ENCODE peak calls at places on chromosomes 11 and 22, in five cellular contexts. U is lower lobe of right lung, T is heart left ventricle, J is pancreas, I is left lung. S is an unnamed sample.

GRCh38 chr11:93606314-93606713 is 55.2 kb upstream of the CEP295 start:
- ATAC-seq in U (no peak), T (no peak), J (no peak), I (no peak), S (no peak)

GRCh38 chr11:86453290-86454030 is 78.8 kb downstream of the CCDC81 start:
- ATAC-seq in U (no peak), T (no peak), J (no peak), I (no peak), S (no peak)

GRCh38 chr11:109865558-109866186 is 227.5 kb upstream of the ZC3H12C start:
- ATAC-seq in U (no peak), T (peak), J (peak), I (peak), S (no peak)

GRCh38 chr22:24067587-24068376 is 56.7 kb downstream of the CABIN1 start:
- ATAC-seq in U (peak), T (no peak), J (peak), I (no peak), S (no peak)

GRCh38 chr11:105070221-105070789 is 25.2 kb upstream of the CARD16 start:
- ATAC-seq in U (peak), T (no peak), J (no peak), I (no peak), S (no peak)

GRCh38 chr11:19727246-19727645 is 14.6 kb downstream of the NAV2 start:
- ATAC-seq in U (no peak), T (peak), J (no peak), I (peak), S (no peak)

GRCh38 chr22:49979587-49980264 is 19.2 kb downstream of the PIM3 start:
- ATAC-seq in U (peak), T (peak), J (peak), I (peak), S (no peak)

GRCh38 chr11:119742263-119742861 is 13.4 kb upstream of the NECTIN1 start:
- ATAC-seq in U (no peak), T (no peak), J (no peak), I (peak), S (no peak)

GRCh38 chr11:73152086-73152853 is 10.2 kb upstream of the FCHSD2 start:
- ATAC-seq in U (no peak), T (no peak), J (no peak), I (no peak), S (no peak)

GRCh38 chr11:59600234-59600633 is 15.3 kb downstream of the OSBP start:
- ATAC-seq in U (no peak), T (no peak), J (no peak), I (no peak), S (no peak)

GRCh38 chr11:59602432-59602831 is 13.1 kb downstream of the OSBP start:
- ATAC-seq in U (no peak), T (no peak), J (peak), I (no peak), S (no peak)

GRCh38 chr11:59601788-59602187 is 13.8 kb downstream of the OSBP start:
- ATAC-seq in U (no peak), T (no peak), J (peak), I (no peak), S (no peak)

DNA sequence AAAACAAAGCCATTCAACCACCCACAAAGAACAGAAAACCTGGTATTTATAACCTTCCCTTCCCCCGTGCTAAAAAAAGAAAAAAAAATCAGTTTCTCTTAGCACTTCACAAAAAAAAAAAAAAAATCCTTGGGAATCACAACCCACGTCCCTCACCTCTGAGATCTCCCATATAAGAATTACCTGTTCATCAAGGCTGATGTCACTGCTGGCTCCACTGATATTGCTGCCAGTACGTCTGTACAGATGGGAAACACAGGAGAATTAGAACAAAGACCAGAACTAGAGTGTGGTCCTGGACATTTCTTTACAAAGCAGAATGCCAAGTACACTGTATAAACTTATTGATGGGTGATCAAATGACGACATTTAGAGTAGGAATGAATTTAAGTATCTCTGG is 14.9 kb downstream of the OSBP start:
- ATAC-seq in U (no peak), T (no peak), J (no peak), I (no peak), S (no peak)
- TF ChIP-seq CTCF in U (no peak), T (no peak), J (no peak), I (no peak), S (no peak)

DNA sequence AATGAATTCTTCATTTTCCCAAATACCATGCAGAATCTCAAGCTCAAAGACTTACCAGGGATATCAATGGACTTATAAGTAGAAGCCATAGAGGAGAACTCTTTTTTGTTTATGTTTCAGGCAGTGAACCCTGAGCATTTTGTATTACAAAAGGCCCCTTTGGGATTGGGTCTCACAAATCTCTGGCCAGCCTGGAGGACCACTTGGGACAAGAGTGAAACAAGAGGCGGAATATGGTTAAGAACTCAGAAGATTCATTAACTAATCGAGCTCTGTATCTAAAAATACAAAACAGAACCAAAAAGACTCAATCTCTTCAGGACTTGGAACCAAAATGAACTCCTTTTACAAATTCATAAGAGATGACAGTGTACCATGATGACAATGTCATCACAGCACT is at the start of gene OR52A5:
- ATAC-seq in U (no peak), T (no peak), J (no peak), I (no peak), S (no peak)
- H3K4me3 ChIP-seq in U (no peak), T (no peak), J (no peak), I (no peak), S (no peak)

GRCh38 chr22:46009730-46010129 is 32.8 kb upstream of the WNT7B start:
- ATAC-seq in U (no peak), T (no peak), J (no peak), I (no peak), S (no peak)

GRCh38 chr22:46011627-46012181 is 34.7 kb upstream of the WNT7B start:
- ATAC-seq in U (no peak), T (no peak), J (no peak), I (no peak), S (no peak)

GRCh38 chr22:46010177-46010867 is 33.4 kb upstream of the WNT7B start:
- ATAC-seq in U (no peak), T (no peak), J (no peak), I (no peak), S (no peak)

GRCh38 chr22:46012182-46012880 is 35.4 kb upstream of the WNT7B start:
- ATAC-seq in U (no peak), T (no peak), J (no peak), I (no peak), S (no peak)

DNA sequence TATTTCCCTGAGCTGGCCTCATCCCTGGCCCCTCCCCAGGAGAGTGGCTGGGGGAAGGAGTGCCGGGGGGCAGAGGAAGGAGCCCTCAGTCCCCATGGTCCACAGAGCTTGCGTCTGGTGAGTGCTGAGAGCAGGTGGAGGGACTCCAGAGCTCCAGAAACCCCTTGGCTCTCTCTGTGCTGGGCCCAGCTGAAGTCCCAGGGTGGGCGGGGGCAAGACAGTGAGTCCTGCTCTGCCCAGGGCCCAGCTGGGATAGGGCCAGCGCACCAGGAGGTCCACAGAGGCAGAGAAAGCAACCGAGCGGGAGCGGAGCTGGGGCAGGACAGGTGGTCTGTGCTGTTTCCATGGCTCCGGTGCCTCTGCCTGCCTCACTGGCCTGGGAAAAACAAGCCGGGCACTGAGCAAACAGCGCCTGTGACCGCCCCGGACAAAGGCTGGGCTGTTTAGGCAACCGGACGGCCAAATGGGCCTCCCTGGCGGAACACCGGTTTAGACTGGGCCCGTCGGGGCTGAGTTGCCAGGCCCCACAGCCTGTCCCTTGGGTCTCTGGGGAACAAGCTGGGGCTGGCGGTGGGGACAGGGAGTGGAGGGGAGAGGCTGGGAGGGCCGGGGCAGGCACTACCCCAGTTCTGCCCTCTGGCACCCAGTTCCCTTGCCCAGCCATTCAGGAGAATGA is 34.1 kb upstream of the WNT7B start:
- ATAC-seq in U (no peak), T (no peak), J (peak), I (no peak), S (no peak)
- H3K27ac ChIP-seq in U (no peak), T (no peak), J (peak), I (no peak), S (peak)

GRCh38 chr11:44565008-44565745 is at the start of gene CD82:
- ATAC-seq in U (peak), T (peak), J (peak), I (peak), S (peak)
- TF ChIP-seq CTCF in U (peak), T (no peak), J (no peak), I (peak), S (peak)

GRCh38 chr22:19731361-19731725 is 8.0 kb downstream of the GP1BB start:
- ATAC-seq in U (no peak), T (no peak), J (no peak), I (no peak), S (no peak)
- H3K4me3 ChIP-seq in U (no peak), T (no peak), J (no peak), I (no peak), S (no peak)

DNA sequence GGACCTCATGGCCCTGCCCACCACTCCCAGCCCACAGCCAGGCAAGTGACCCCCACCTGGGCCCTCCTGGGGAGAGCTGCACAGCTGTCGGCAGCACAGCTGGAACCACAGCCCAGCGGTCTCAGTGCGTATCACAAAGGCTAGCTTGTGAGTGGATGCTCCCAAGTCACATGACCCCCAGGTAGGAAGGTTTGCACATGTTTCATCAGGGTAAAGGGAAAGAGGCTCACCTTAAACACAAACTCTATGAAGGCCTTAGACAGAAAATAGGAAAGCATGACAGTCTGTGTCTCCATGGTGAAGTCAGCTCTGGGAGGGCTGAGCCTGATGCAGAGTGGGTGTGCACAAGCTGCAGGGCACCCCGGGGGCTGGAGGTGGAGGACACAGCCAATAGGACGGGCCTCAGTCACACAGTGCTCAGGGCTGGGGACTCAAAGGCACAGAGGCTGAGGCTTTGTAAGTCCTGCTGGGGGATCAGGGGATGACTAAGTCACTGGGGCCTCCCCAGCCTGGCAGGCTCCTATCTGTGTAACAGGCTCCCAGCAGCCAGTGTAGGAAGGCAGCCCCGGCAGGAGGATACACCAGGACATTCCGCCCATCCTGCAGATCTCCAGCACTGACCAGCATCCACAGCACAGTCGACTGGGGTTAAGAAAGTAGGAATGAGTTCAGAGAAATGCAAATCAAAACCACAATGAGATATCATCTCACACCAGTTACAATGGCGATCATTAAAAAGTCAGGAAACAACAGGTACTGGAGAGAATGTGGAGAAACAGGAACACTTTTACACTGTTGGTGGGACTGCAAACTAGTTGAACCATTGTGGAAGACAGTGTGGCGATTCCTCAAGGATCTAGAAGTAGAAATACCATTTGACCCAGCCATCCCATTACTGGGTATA is 22.0 kb downstream of the CELSR1 start:
- ATAC-seq in U (no peak), T (no peak), J (no peak), I (no peak), S (no peak)
- H3K27ac ChIP-seq in U (no peak), T (no peak), J (no peak), I (no peak), S (no peak)

GRCh38 chr11:107778839-107779517 is 67.1 kb upstream of the SLN start:
- ATAC-seq in U (no peak), T (no peak), J (no peak), I (no peak), S (no peak)

GRCh38 chr11:107780136-107780535 is 68.3 kb upstream of the SLN start:
- ATAC-seq in U (no peak), T (no peak), J (no peak), I (peak), S (no peak)

GRCh38 chr11:107777094-107777493 is 65.2 kb upstream of the SLN start:
- ATAC-seq in U (no peak), T (no peak), J (no peak), I (no peak), S (no peak)

GRCh38 chr11:107783121-107783520 is 71.3 kb upstream of the SLN start:
- ATAC-seq in U (no peak), T (no peak), J (no peak), I (no peak), S (no peak)

DNA sequence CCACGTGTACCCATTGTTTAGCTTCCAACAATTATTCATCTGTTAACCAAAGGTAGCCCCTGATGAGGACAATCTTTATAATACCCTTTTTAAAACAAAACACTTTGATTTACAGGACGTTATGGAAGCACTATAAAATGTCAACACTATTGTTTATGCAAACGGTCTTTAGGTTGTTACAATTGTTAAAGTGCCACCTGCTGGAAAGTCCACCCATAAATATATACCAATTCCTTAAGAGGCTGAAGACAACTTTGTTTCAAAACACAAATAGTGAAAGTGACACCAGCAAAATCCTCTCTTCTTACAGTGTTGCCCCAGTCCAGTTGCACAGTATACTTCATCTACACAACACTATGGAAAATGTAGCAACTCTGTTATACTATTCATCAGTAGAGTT is 68.9 kb upstream of the SLN start:
- ATAC-seq in U (no peak), T (no peak), J (no peak), I (no peak), S (no peak)
- TF ChIP-seq CTCF in U (no peak), T (no peak), J (no peak), I (no peak), S (no peak)

GRCh38 chr11:69773626-69774353 is 1.4 kb downstream of the FGF4 start:
- ATAC-seq in U (no peak), T (no peak), J (no peak), I (no peak), S (no peak)
- H3K4me3 ChIP-seq in U (no peak), T (no peak), J (no peak), I (no peak), S (no peak)

GRCh38 chr22:42648017-42648367 is 1.2 kb downstream of the CYB5R3 start:
- ATAC-seq in U (no peak), T (no peak), J (no peak), I (no peak), S (no peak)
- H3K27ac ChIP-seq in U (peak), T (peak), J (peak), I (no peak), S (peak)

GRCh38 chr11:120995184-120995583 is 28.7 kb upstream of the TBCEL start:
- ATAC-seq in U (no peak), T (no peak), J (no peak), I (no peak), S (no peak)

GRCh38 chr11:120991830-120992686 is 31.8 kb upstream of the TBCEL start:
- ATAC-seq in U (no peak), T (peak), J (no peak), I (no peak), S (no peak)

GRCh38 chr11:120998581-120998980 is 25.3 kb upstream of the TBCEL start:
- ATAC-seq in U (no peak), T (no peak), J (no peak), I (no peak), S (no peak)

GRCh38 chr11:120996973-120997372 is 26.9 kb upstream of the TBCEL start:
- ATAC-seq in U (no peak), T (no peak), J (no peak), I (no peak), S (no peak)

DNA sequence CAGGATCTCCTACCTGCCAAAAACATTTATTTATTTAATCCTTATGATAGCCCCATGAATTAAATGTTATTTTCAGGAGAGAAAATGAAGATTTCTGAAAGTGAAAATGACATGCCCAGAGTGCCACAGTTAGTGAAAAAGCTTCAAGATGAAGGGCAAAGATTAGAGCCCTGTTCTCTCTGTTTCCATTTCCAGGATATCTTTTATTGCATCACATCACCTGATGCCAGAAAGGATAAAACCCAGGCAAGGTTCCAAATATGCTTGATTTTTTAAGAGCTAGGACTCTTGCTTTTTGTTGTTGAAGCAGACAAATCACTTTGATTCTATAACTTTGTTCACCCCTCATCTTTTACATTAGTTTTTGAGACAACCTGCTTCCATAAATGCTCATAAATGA is 29.4 kb upstream of the TBCEL start:
- ATAC-seq in U (no peak), T (no peak), J (no peak), I (no peak), S (no peak)
- TF ChIP-seq CTCF in U (no peak), T (no peak), J (no peak), I (no peak), S (no peak)